ENCODE peak calls at places on chromosomes 16 and 17, in ten cellular contexts. Y, G, B, P, M, I, J, C, W and A are unnamed samples.

GRCh38 chr17:8994319-8994718 is 27.0 kb upstream of the NTN1 start:
- DNase-seq in C (peak; percentile 50), P (no peak), Y (peak; percentile 55), B (no peak), M (peak; percentile 58), G (peak; percentile 74), W (peak; percentile 45), J (peak; percentile 62), I (peak; percentile 10), A (peak; percentile 24)

GRCh38 chr17:49497147-49498036 is 2.3 kb downstream of the NGFR start:
- DNase-seq in Y (no peak), C (no peak), W (no peak), B (peak; percentile 36), J (peak; percentile 31), G (no peak), P (no peak), M (peak; percentile 56), I (no peak), A (no peak)

GRCh38 chr17:46097497-46097896 is 95.7 kb downstream of the KANSL1 start:
- DNase-seq in M (no peak), B (no peak), Y (no peak), J (peak; percentile 25), P (no peak), G (no peak), W (no peak), C (no peak), I (no peak), A (no peak)

GRCh38 chr17:31581022-31581483 is 189.6 kb downstream of the RAB11FIP4 start:
- DNase-seq in W (no peak), M (peak; percentile 83), B (no peak), Y (peak; percentile 54), J (peak; percentile 88), G (peak; percentile 94), I (no peak), P (no peak), C (peak; percentile 78), A (peak; percentile 95)

GRCh38 chr17:13087802-13088201 is 70.0 kb upstream of the ELAC2 start:
- DNase-seq in I (no peak), W (no peak), G (no peak), Y (no peak), B (no peak), J (no peak), P (no peak), C (no peak), M (no peak), A (no peak)

GRCh38 chr17:34628883-34629282 is 49.5 kb downstream of the TMEM132E start:
- DNase-seq in M (no peak), J (no peak), W (no peak), G (no peak), I (no peak), Y (no peak), C (no peak), B (no peak), P (no peak), A (no peak)

GRCh38 chr16:52747196-52747595 is 200.3 kb upstream of the TOX3 start:
- DNase-seq in I (no peak), Y (no peak), G (no peak), J (no peak), B (no peak), C (no peak), W (no peak), M (no peak), P (no peak), A (no peak)

GRCh38 chr16:46883353-46883689 is 841 bp upstream of the GPT2 start:
- DNase-seq in M (no peak), W (no peak), G (no peak), Y (no peak), C (no peak), B (no peak), J (no peak), P (no peak), I (no peak), A (peak; percentile 3)

GRCh38 chr17:2192367-2193028 is 111.1 kb downstream of the SMG6 start:
- DNase-seq in C (peak; percentile 22), Y (no peak), J (peak; percentile 99), W (peak; percentile 44), P (no peak), I (peak; percentile 95), B (no peak), M (peak; percentile 93), G (peak; percentile 81), A (peak; percentile 99)

GRCh38 chr16:30570621-30571443 is 682 bp downstream of the ZNF688 start:
- DNase-seq in I (no peak), W (no peak), M (peak; percentile 65), C (peak; percentile 70), G (peak; percentile 89), B (peak; percentile 36), Y (peak; percentile 28), P (no peak), J (peak; percentile 40), A (peak; percentile 33)

GRCh38 chr17:50048146-50048720 is 7.7 kb upstream of the ITGA3 start:
- DNase-seq in J (peak; percentile 48), Y (no peak), I (no peak), C (no peak), P (no peak), B (no peak), W (no peak), M (no peak), G (peak; percentile 35), A (no peak)

GRCh38 chr16:489606-490005 is 37.9 kb upstream of the CAPN15 start:
- DNase-seq in J (no peak), G (peak; percentile 71), I (no peak), P (no peak), Y (no peak), B (no peak), C (no peak), M (no peak), W (no peak), A (no peak)

GRCh38 chr16:30533748-30534367 is 800 bp downstream of the ZNF747 start:
- DNase-seq in W (no peak), J (peak; percentile 17), C (no peak), B (no peak), I (no peak), Y (no peak), P (no peak), G (peak; percentile 70), M (peak; percentile 62), A (no peak)

GRCh38 chr17:32936894-32937500 is 9.0 kb downstream of the TMEM98 start:
- DNase-seq in G (peak; percentile 88), J (peak; percentile 70), P (peak; percentile 57), W (peak; percentile 59), Y (peak; percentile 46), B (peak; percentile 79), C (peak; percentile 90), M (peak; percentile 75), I (peak; percentile 39), A (peak; percentile 52)

GRCh38 chr16:81095653-81095952 is 592 bp downstream of the GCSH start:
- DNase-seq in I (no peak), P (no peak), M (no peak), C (no peak), W (no peak), Y (no peak), G (no peak), J (no peak), B (no peak), A (no peak)

GRCh38 chr17:10316986-10317834 is 55.6 kb downstream of the MYH13 start:
- DNase-seq in P (peak; percentile 33), Y (peak; percentile 82), J (peak; percentile 23), G (no peak), W (no peak), C (no peak), M (peak; percentile 77), I (no peak), B (peak; percentile 40), A (peak; percentile 77)

GRCh38 chr16:82990155-82990554 is 363.4 kb downstream of the CDH13 start:
- DNase-seq in C (no peak), Y (no peak), G (no peak), P (no peak), M (peak; percentile 80), W (no peak), J (peak; percentile 57), I (peak; percentile 9), B (no peak), A (peak; percentile 65)

GRCh38 chr17:2940352-2940751 is 123.1 kb downstream of the OR1D5 start:
- DNase-seq in Y (no peak), W (no peak), G (peak; percentile 88), M (peak; percentile 24), J (no peak), C (no peak), I (no peak), P (no peak), B (no peak), A (no peak)

GRCh38 chr17:50841277-50841948 is 6.0 kb downstream of the WFIKKN2 start:
- DNase-seq in Y (no peak), P (no peak), M (no peak), C (no peak), B (no peak), I (no peak), W (no peak), G (peak; percentile 58), J (no peak), A (no peak)

GRCh38 chr17:6475411-6475810 is 31.2 kb downstream of the PIMREG start:
- DNase-seq in C (no peak), I (no peak), M (no peak), B (no peak), J (no peak), W (no peak), P (no peak), G (peak; percentile 87), Y (no peak), A (no peak)

GRCh38 chr17:33292981-33293867 is at the start of gene ASIC2:
- DNase-seq in B (no peak), M (peak; percentile 45), P (peak; percentile 14), J (no peak), Y (peak; percentile 18), I (no peak), G (no peak), W (no peak), C (no peak), A (no peak)

GRCh38 chr16:54160252-54160860 is 126.2 kb downstream of the IRX3 start:
- DNase-seq in W (no peak), J (no peak), G (no peak), Y (no peak), B (no peak), I (no peak), P (no peak), C (no peak), M (no peak), A (no peak)

GRCh38 chr16:81461243-81461642 is 16.6 kb downstream of the CMIP start:
- DNase-seq in I (no peak), P (no peak), C (no peak), J (no peak), Y (no peak), B (no peak), G (no peak), M (no peak), W (no peak), A (no peak)

GRCh38 chr17:82548681-82549303 is 29.3 kb downstream of the FOXK2 start:
- DNase-seq in Y (peak; percentile 48), P (no peak), C (no peak), G (no peak), I (no peak), B (no peak), M (no peak), J (no peak), W (no peak), A (no peak)

GRCh38 chr17:14337596-14338079 is 36.8 kb downstream of the HS3ST3B1 start:
- DNase-seq in C (no peak), G (peak; percentile 50), P (peak; percentile 22), Y (no peak), J (no peak), B (no peak), W (no peak), M (no peak), I (no peak), A (no peak)

GRCh38 chr17:77571562-77571981 is 386.9 kb upstream of the TNRC6C start:
- DNase-seq in P (no peak), J (no peak), C (no peak), M (peak; percentile 28), G (peak; percentile 73), B (no peak), I (no peak), W (peak; percentile 19), Y (no peak), A (peak; percentile 11)

GRCh38 chr16:85574672-85575475 is 38.2 kb upstream of the GSE1 start:
- DNase-seq in M (no peak), G (no peak), B (no peak), C (no peak), J (no peak), W (no peak), I (no peak), Y (no peak), P (no peak), A (no peak)

GRCh38 chr17:73420897-73421296 is 109.1 kb upstream of the CDC42EP4 start:
- DNase-seq in G (peak; percentile 62), B (no peak), Y (no peak), M (peak; percentile 32), C (no peak), I (no peak), J (peak; percentile 88), P (no peak), W (no peak), A (peak; percentile 12)